ENCODE peak calls at places on chromosomes 11 and 22, in seven cellular contexts. X, W, D, G, Q, U and L are unnamed samples.

GRCh38 chr11:64088159-64089026 is 52.7 kb downstream of the FLRT1 start:
- DNase-seq in X (no peak), W (peak), D (no peak), G (no peak), Q (peak), U (peak), L (no peak)

GRCh38 chr11:129248618-129249017 is 56.5 kb upstream of the ARHGAP32 start:
- DNase-seq in X (no peak), W (no peak), D (no peak), G (no peak), Q (no peak), U (no peak), L (no peak)

GRCh38 chr11:115745041-115745440 is 240.8 kb upstream of the CADM1 start:
- DNase-seq in X (no peak), W (no peak), D (no peak), G (no peak), Q (no peak), U (no peak), L (no peak)

GRCh38 chr11:44338721-44339529 is 29.0 kb upstream of the ALX4 start:
- DNase-seq in X (no peak), W (no peak), D (no peak), G (no peak), Q (no peak), U (peak), L (no peak)

GRCh38 chr11:7004482-7004881 is 15.7 kb downstream of the ZNF214 start:
- DNase-seq in X (no peak), W (no peak), D (no peak), G (no peak), Q (no peak), U (no peak), L (peak)

GRCh38 chr11:23569134-23569533 is 708.9 kb upstream of the CCDC179 start:
- DNase-seq in X (no peak), W (no peak), D (no peak), G (no peak), Q (no peak), U (no peak), L (no peak)

GRCh38 chr11:88538088-88538487 is 200.6 kb upstream of the CTSC start:
- DNase-seq in X (no peak), W (no peak), D (no peak), G (no peak), Q (no peak), U (no peak), L (no peak)

GRCh38 chr11:1117970-1118369 is 39.8 kb upstream of the MUC5AC start:
- DNase-seq in X (no peak), W (no peak), D (no peak), G (no peak), Q (peak), U (no peak), L (no peak)

GRCh38 chr22:45740236-45740635 is 68.6 kb downstream of the ATXN10 start:
- DNase-seq in X (no peak), W (no peak), D (no peak), G (no peak), Q (no peak), U (no peak), L (no peak)

GRCh38 chr22:40413873-40414272 is 43.5 kb downstream of the SGSM3 start:
- DNase-seq in X (no peak), W (no peak), D (no peak), G (no peak), Q (no peak), U (no peak), L (no peak)

GRCh38 chr11:104570088-104570701 is 328.1 kb downstream of the CASP12 start:
- DNase-seq in X (no peak), W (no peak), D (no peak), G (no peak), Q (no peak), U (no peak), L (no peak)

GRCh38 chr11:103920933-103921332 is 115.5 kb upstream of the DDI1 start:
- DNase-seq in X (no peak), W (no peak), D (no peak), G (no peak), Q (no peak), U (peak), L (no peak)

GRCh38 chr22:50317178-50317577 is 9.6 kb downstream of the DENND6B start:
- DNase-seq in X (no peak), W (no peak), D (no peak), G (no peak), Q (no peak), U (no peak), L (no peak)

GRCh38 chr11:68663482-68664010 is 20.8 kb upstream of the GAL start:
- DNase-seq in X (no peak), W (no peak), D (no peak), G (no peak), Q (no peak), U (no peak), L (no peak)

GRCh38 chr11:122491486-122491885 is 164.0 kb upstream of the UBASH3B start:
- DNase-seq in X (no peak), W (no peak), D (no peak), G (no peak), Q (no peak), U (no peak), L (no peak)

GRCh38 chr11:18383388-18384156 is 10.8 kb upstream of the LDHA start:
- DNase-seq in X (peak), W (peak), D (peak), G (peak), Q (peak), U (peak), L (peak)

GRCh38 chr22:42758929-42759629 is 38.4 kb upstream of the A4GALT start:
- DNase-seq in X (no peak), W (peak), D (no peak), G (no peak), Q (no peak), U (no peak), L (no peak)

GRCh38 chr11:72409458-72409857 is 24.9 kb downstream of the CLPB start:
- DNase-seq in X (no peak), W (no peak), D (no peak), G (no peak), Q (no peak), U (no peak), L (no peak)

GRCh38 chr22:44483878-44484277 is 14.2 kb downstream of the RTL6 start:
- DNase-seq in X (no peak), W (no peak), D (peak), G (no peak), Q (no peak), U (no peak), L (no peak)

GRCh38 chr11:81658722-81659121 is 1074.9 kb downstream of the FAM181B start:
- DNase-seq in X (no peak), W (peak), D (no peak), G (no peak), Q (peak), U (peak), L (no peak)

GRCh38 chr22:21443057-21443734 is 24.0 kb upstream of the TMEM191C start:
- DNase-seq in X (peak), W (peak), D (no peak), G (no peak), Q (no peak), U (no peak), L (no peak)

GRCh38 chr22:20545681-20546521 is 38.5 kb downstream of the MED15 start:
- DNase-seq in X (no peak), W (no peak), D (no peak), G (no peak), Q (no peak), U (no peak), L (no peak)

GRCh38 chr11:122743093-122743741 is 87.7 kb downstream of the UBASH3B start:
- DNase-seq in X (no peak), W (no peak), D (no peak), G (no peak), Q (no peak), U (no peak), L (no peak)

GRCh38 chr11:83583953-83584352 is 297.8 kb upstream of the CCDC90B start:
- DNase-seq in X (no peak), W (no peak), D (peak), G (no peak), Q (no peak), U (no peak), L (no peak)

GRCh38 chr11:50078001-50078400 is 45.3 kb downstream of the OR4C45 start:
- DNase-seq in X (no peak), W (no peak), D (no peak), G (no peak), Q (no peak), U (no peak), L (no peak)

GRCh38 chr22:36145881-36146280 is 14.7 kb downstream of the APOL3 start:
- DNase-seq in X (no peak), W (no peak), D (no peak), G (no peak), Q (no peak), U (no peak), L (no peak)

GRCh38 chr11:11244470-11245080 is 108.5 kb downstream of the CSNK2A3 start:
- DNase-seq in X (no peak), W (no peak), D (no peak), G (no peak), Q (no peak), U (peak), L (no peak)

GRCh38 chr11:1449516-1450270 is 36.9 kb downstream of the MOB2 start:
- DNase-seq in X (no peak), W (peak), D (no peak), G (no peak), Q (no peak), U (no peak), L (no peak)

GRCh38 chr11:61769169-61769920 is 16.9 kb downstream of the MYRF start:
- DNase-seq in X (peak), W (peak), D (no peak), G (no peak), Q (no peak), U (no peak), L (no peak)